ENCODE peak calls at places on chromosomes 4 and X, in four cellular contexts. One of them, this sample, is unnamed.

GRCh38 chr4:183349673-183350072 is 27.4 kb upstream of the CLDN24 start:
- DNase-seq in naive thymus-derived CD4-positive, alpha-beta T cell: no peak
- DNase-seq in heart right ventricle: no peak
- DNase-seq in HCT116: no peak
- DNase-seq in this sample: no peak

GRCh38 chr4:182764137-182764536 is 153.0 kb downstream of the DCTD start:
- DNase-seq in naive thymus-derived CD4-positive, alpha-beta T cell: no peak
- DNase-seq in heart right ventricle: no peak
- DNase-seq in HCT116: no peak
- DNase-seq in this sample: no peak

GRCh38 chr4:24070117-24070516 is 180.3 kb upstream of the PPARGC1A start:
- DNase-seq in naive thymus-derived CD4-positive, alpha-beta T cell: no peak
- DNase-seq in heart right ventricle: no peak
- DNase-seq in HCT116: no peak
- DNase-seq in this sample: no peak

GRCh38 chrX:134718329-134719317 is 60.4 kb upstream of the PLAC1 start:
- DNase-seq in naive thymus-derived CD4-positive, alpha-beta T cell: no peak
- DNase-seq in heart right ventricle: peak
- DNase-seq in HCT116: peak
- DNase-seq in this sample: no peak

GRCh38 chrX:69031971-69032391 is 133.3 kb downstream of the PJA1 start:
- DNase-seq in naive thymus-derived CD4-positive, alpha-beta T cell: no peak
- DNase-seq in heart right ventricle: no peak
- DNase-seq in HCT116: no peak
- DNase-seq in this sample: no peak

GRCh38 chr4:139666735-139667266 is 1.2 kb downstream of the MGST2 start:
- DNase-seq in naive thymus-derived CD4-positive, alpha-beta T cell: no peak
- DNase-seq in heart right ventricle: no peak
- DNase-seq in HCT116: no peak
- DNase-seq in this sample: no peak

GRCh38 chrX:32852203-32852602 is 359.1 kb downstream of the DMD start:
- DNase-seq in naive thymus-derived CD4-positive, alpha-beta T cell: no peak
- DNase-seq in heart right ventricle: no peak
- DNase-seq in HCT116: no peak
- DNase-seq in this sample: no peak

GRCh38 chr4:40840985-40841571 is 91.3 kb downstream of the NSUN7 start:
- DNase-seq in naive thymus-derived CD4-positive, alpha-beta T cell: peak
- DNase-seq in heart right ventricle: peak
- DNase-seq in HCT116: peak
- DNase-seq in this sample: peak

GRCh38 chr4:52560844-52561280 is 98.2 kb downstream of the USP46 start:
- DNase-seq in naive thymus-derived CD4-positive, alpha-beta T cell: no peak
- DNase-seq in heart right ventricle: no peak
- DNase-seq in HCT116: no peak
- DNase-seq in this sample: no peak

GRCh38 chr4:25123236-25123635 is 37.0 kb downstream of the SEPSECS start:
- DNase-seq in naive thymus-derived CD4-positive, alpha-beta T cell: no peak
- DNase-seq in heart right ventricle: no peak
- DNase-seq in HCT116: no peak
- DNase-seq in this sample: no peak

GRCh38 chr4:910366-911091 is 21.6 kb downstream of the GAK start:
- DNase-seq in naive thymus-derived CD4-positive, alpha-beta T cell: no peak
- DNase-seq in heart right ventricle: no peak
- DNase-seq in HCT116: no peak
- DNase-seq in this sample: no peak

GRCh38 chr4:114535725-114536124 is 62.9 kb upstream of the UGT8 start:
- DNase-seq in naive thymus-derived CD4-positive, alpha-beta T cell: no peak
- DNase-seq in heart right ventricle: no peak
- DNase-seq in HCT116: no peak
- DNase-seq in this sample: no peak

GRCh38 chr4:57661707-57662106 is 551.5 kb upstream of the IGFBP7 start:
- DNase-seq in naive thymus-derived CD4-positive, alpha-beta T cell: no peak
- DNase-seq in heart right ventricle: no peak
- DNase-seq in HCT116: no peak
- DNase-seq in this sample: no peak

GRCh38 chrX:119266364-119266995 is 30.4 kb downstream of the PGRMC1 start:
- DNase-seq in naive thymus-derived CD4-positive, alpha-beta T cell: no peak
- DNase-seq in heart right ventricle: no peak
- DNase-seq in HCT116: peak
- DNase-seq in this sample: no peak

GRCh38 chr4:185004562-185005208 is 13.6 kb upstream of the HELT start:
- DNase-seq in naive thymus-derived CD4-positive, alpha-beta T cell: no peak
- DNase-seq in heart right ventricle: peak
- DNase-seq in HCT116: no peak
- DNase-seq in this sample: no peak

DNA sequence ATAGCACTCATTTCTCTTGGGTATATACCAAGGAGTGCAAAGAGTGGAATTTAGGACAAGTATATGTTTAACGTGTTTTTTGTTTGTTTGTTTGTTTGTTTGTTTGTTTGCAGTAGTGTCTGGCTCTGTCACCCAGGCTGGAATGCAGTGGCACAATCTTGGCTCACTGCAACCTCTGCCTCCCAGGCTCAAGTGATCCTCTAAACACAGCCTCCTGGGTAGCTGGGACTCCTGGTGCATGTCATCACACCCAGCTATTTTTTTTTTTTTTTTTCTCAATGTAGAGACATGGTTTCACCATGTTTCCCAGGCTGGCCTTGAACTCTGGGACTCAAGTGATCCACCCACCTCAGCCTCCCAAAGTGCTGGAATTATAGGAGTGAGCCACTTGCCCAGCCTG is 50.4 kb downstream of the SLC9A6 start:
- DNase-seq in naive thymus-derived CD4-positive, alpha-beta T cell: no peak
- DNase-seq in heart right ventricle: no peak
- DNase-seq in HCT116: no peak
- DNase-seq in this sample: no peak
- H3K4me3 ChIP-seq in naive thymus-derived CD4-positive, alpha-beta T cell: no peak
- H3K4me3 ChIP-seq in heart right ventricle: no peak
- H3K4me3 ChIP-seq in HCT116: no peak
- H3K4me3 ChIP-seq in this sample: no peak

GRCh38 chrX:41922694-41923171 is 621 bp downstream of the CASK start:
- DNase-seq in naive thymus-derived CD4-positive, alpha-beta T cell: no peak
- DNase-seq in heart right ventricle: peak
- DNase-seq in HCT116: no peak
- DNase-seq in this sample: no peak
- H3K27ac ChIP-seq in naive thymus-derived CD4-positive, alpha-beta T cell: peak
- H3K27ac ChIP-seq in heart right ventricle: peak
- H3K27ac ChIP-seq in HCT116: peak
- H3K27ac ChIP-seq in this sample: no peak

GRCh38 chr4:19128176-19128575 is 1106.6 kb upstream of the LCORL start:
- DNase-seq in naive thymus-derived CD4-positive, alpha-beta T cell: no peak
- DNase-seq in heart right ventricle: no peak
- DNase-seq in HCT116: no peak
- DNase-seq in this sample: no peak
- H3K4me3 ChIP-seq in naive thymus-derived CD4-positive, alpha-beta T cell: no peak
- H3K4me3 ChIP-seq in heart right ventricle: no peak
- H3K4me3 ChIP-seq in HCT116: no peak
- H3K4me3 ChIP-seq in this sample: no peak

DNA sequence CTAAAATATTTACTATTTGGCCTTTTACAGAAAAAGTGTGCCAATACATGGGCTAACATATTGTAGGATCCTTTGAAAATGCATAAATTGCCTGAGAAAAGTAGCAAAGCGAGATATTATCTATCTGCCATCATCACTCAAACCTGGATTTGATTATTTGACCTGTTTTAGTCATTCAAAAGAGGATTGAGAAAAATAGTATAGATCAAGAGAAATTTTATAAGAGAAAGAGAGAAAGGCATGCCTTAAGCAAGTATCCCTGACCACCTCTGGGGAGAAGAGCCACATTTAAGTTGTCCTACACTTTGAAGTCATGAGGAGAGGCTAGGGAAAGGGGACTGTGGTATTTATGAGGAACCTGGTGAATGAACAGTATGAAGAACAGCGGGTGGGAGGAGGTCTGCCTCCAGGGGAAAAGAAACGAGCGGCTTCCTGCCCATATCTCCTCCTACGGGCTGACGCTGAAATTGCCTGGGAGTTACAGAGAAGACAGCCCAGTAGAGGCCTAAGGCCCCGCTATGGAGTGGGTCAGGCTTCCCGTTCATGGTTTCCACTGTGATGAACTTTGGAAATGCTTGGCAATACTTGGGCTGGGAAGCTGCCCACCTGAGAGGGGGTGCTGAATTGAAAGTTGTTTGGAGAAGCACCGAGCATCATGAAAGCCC is 106.8 kb upstream of the ACSL4 start:
- DNase-seq in naive thymus-derived CD4-positive, alpha-beta T cell: no peak
- DNase-seq in heart right ventricle: no peak
- DNase-seq in HCT116: peak
- DNase-seq in this sample: no peak
- H3K27ac ChIP-seq in naive thymus-derived CD4-positive, alpha-beta T cell: no peak
- H3K27ac ChIP-seq in heart right ventricle: peak
- H3K27ac ChIP-seq in HCT116: no peak
- H3K27ac ChIP-seq in this sample: peak

GRCh38 chr4:186687263-186687662 is 36.4 kb downstream of the FAT1 start:
- DNase-seq in naive thymus-derived CD4-positive, alpha-beta T cell: no peak
- DNase-seq in heart right ventricle: no peak
- DNase-seq in HCT116: no peak
- DNase-seq in this sample: no peak
- H3K4me3 ChIP-seq in naive thymus-derived CD4-positive, alpha-beta T cell: no peak
- H3K4me3 ChIP-seq in heart right ventricle: no peak
- H3K4me3 ChIP-seq in HCT116: no peak
- H3K4me3 ChIP-seq in this sample: no peak

GRCh38 chr4:152959080-152959479 is 23.0 kb downstream of the FHDC1 start:
- DNase-seq in naive thymus-derived CD4-positive, alpha-beta T cell: no peak
- DNase-seq in heart right ventricle: no peak
- DNase-seq in HCT116: no peak
- DNase-seq in this sample: no peak

GRCh38 chr4:152961752-152962117 is 25.6 kb downstream of the FHDC1 start:
- DNase-seq in naive thymus-derived CD4-positive, alpha-beta T cell: no peak
- DNase-seq in heart right ventricle: no peak
- DNase-seq in HCT116: no peak
- DNase-seq in this sample: no peak

GRCh38 chr4:152962160-152962559 is 26.0 kb downstream of the FHDC1 start:
- DNase-seq in naive thymus-derived CD4-positive, alpha-beta T cell: no peak
- DNase-seq in heart right ventricle: no peak
- DNase-seq in HCT116: no peak
- DNase-seq in this sample: no peak

GRCh38 chr4:152957437-152958185 is 21.5 kb downstream of the FHDC1 start:
- DNase-seq in naive thymus-derived CD4-positive, alpha-beta T cell: no peak
- DNase-seq in heart right ventricle: peak
- DNase-seq in HCT116: no peak
- DNase-seq in this sample: no peak

DNA sequence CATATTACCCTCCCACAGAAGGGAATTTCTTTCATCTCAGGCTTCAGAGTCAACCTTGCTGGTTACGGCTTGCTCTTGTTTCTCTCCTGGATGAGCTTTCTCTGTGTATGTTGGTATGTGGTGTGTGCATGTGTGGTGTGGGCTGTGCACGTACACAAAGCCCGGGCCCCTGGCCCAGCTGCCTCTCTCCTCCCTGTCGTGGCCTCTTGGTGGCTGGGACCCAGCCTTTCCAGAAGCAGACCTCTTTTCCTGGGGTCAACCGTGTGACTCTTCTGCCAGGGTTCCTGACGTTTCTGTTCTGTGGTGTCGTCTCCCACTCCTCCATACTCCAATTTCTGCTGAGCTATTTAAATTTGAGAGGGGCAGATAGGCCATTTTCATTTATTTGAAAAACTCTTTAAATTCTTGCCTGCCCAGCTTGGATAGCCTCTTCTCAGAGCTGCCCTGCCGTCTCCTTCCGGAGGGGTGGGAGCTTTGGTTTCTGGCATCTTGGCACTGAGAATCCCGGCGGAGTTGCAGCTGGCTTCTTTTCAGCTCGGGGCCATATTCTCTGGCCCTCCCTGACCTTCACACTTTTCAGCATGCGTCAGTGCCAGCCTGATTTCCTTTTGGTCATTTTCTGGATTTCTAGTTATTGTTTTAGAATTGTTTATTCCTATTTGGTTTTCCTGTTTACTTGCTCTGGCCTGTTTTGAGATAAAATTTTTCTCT is 25.1 kb downstream of the FHDC1 start:
- DNase-seq in naive thymus-derived CD4-positive, alpha-beta T cell: no peak
- DNase-seq in heart right ventricle: no peak
- DNase-seq in HCT116: no peak
- DNase-seq in this sample: no peak
- H3K27ac ChIP-seq in naive thymus-derived CD4-positive, alpha-beta T cell: no peak
- H3K27ac ChIP-seq in heart right ventricle: no peak
- H3K27ac ChIP-seq in HCT116: no peak
- H3K27ac ChIP-seq in this sample: no peak

GRCh38 chrX:153944140-153944799 is at the start of gene RENBP:
- DNase-seq in naive thymus-derived CD4-positive, alpha-beta T cell: no peak
- DNase-seq in heart right ventricle: peak
- DNase-seq in HCT116: no peak
- DNase-seq in this sample: no peak

GRCh38 chrX:153938226-153938786 is 3.5 kb upstream of the NAA10 start:
- DNase-seq in naive thymus-derived CD4-positive, alpha-beta T cell: no peak
- DNase-seq in heart right ventricle: no peak
- DNase-seq in HCT116: no peak
- DNase-seq in this sample: no peak

GRCh38 chrX:153939573-153939972 is 4.7 kb upstream of the NAA10 start:
- DNase-seq in naive thymus-derived CD4-positive, alpha-beta T cell: no peak
- DNase-seq in heart right ventricle: no peak
- DNase-seq in HCT116: no peak
- DNase-seq in this sample: no peak

GRCh38 chrX:153944800-153945150 is 332 bp upstream of the RENBP start:
- DNase-seq in naive thymus-derived CD4-positive, alpha-beta T cell: no peak
- DNase-seq in heart right ventricle: no peak
- DNase-seq in HCT116: no peak
- DNase-seq in this sample: no peak

GRCh38 chrX:153941331-153942252 is 2.9 kb downstream of the RENBP start:
- DNase-seq in naive thymus-derived CD4-positive, alpha-beta T cell: no peak
- DNase-seq in heart right ventricle: no peak
- DNase-seq in HCT116: no peak
- DNase-seq in this sample: no peak
- H3K4me3 ChIP-seq in naive thymus-derived CD4-positive, alpha-beta T cell: no peak
- H3K4me3 ChIP-seq in heart right ventricle: no peak
- H3K4me3 ChIP-seq in HCT116: no peak
- H3K4me3 ChIP-seq in this sample: no peak

GRCh38 chrX:40106677-40107290 is 9.0 kb upstream of the BCOR start:
- DNase-seq in naive thymus-derived CD4-positive, alpha-beta T cell: no peak
- DNase-seq in heart right ventricle: peak
- DNase-seq in HCT116: no peak
- DNase-seq in this sample: no peak
- H3K27ac ChIP-seq in naive thymus-derived CD4-positive, alpha-beta T cell: no peak
- H3K27ac ChIP-seq in heart right ventricle: peak
- H3K27ac ChIP-seq in HCT116: peak
- H3K27ac ChIP-seq in this sample: peak

GRCh38 chr4:56655209-56655626 is 25.9 kb downstream of the HOPX start:
- DNase-seq in naive thymus-derived CD4-positive, alpha-beta T cell: no peak
- DNase-seq in heart right ventricle: peak
- DNase-seq in HCT116: no peak
- DNase-seq in this sample: no peak
- H3K4me3 ChIP-seq in naive thymus-derived CD4-positive, alpha-beta T cell: peak
- H3K4me3 ChIP-seq in heart right ventricle: peak
- H3K4me3 ChIP-seq in HCT116: no peak
- H3K4me3 ChIP-seq in this sample: peak